ENCODE peak calls at places on chromosomes 6 and 20, in nine cellular contexts. J is HFF-Myc, P is pancreas, B is lung, T is OCI-LY7, W is hepatocyte, I is GM13976, E is neural crest cell, C is HL-60. D is an unnamed sample.

GRCh38 chr6:21748343-21749063 is 155.0 kb downstream of the SOX4 start:
- DNase-seq in J (no peak), P (no peak), B (no peak), T (peak; percentile 4), W (no peak), I (peak; percentile 32), E (no peak), C (no peak), D (no peak)

GRCh38 chr20:10040070-10040970 is 5.5 kb downstream of the ANKEF1 start:
- DNase-seq in J (peak; percentile 42), P (no peak), B (no peak), T (no peak), W (no peak), I (no peak), E (no peak), C (no peak), D (no peak)

GRCh38 chr6:38339914-38340313 is 299.8 kb downstream of the BTBD9 start:
- DNase-seq in J (no peak), P (no peak), B (no peak), T (no peak), W (no peak), I (no peak), E (no peak), C (no peak), D (no peak)

GRCh38 chr6:109580519-109580918 is 97.5 kb upstream of the ZBTB24 start:
- DNase-seq in J (no peak), P (no peak), B (no peak), T (no peak), W (no peak), I (no peak), E (no peak), C (no peak), D (no peak)

GRCh38 chr6:146910611-146911010 is 293.6 kb upstream of the STXBP5 start:
- DNase-seq in J (no peak), P (no peak), B (no peak), T (no peak), W (no peak), I (no peak), E (no peak), C (no peak), D (no peak)

GRCh38 chr20:1664911-1665310 is 7.3 kb upstream of the SIRPG start:
- DNase-seq in J (no peak), P (no peak), B (no peak), T (no peak), W (no peak), I (peak; percentile 60), E (no peak), C (peak; percentile 48), D (peak; percentile 16)

GRCh38 chr6:87762116-87762515 is 60.1 kb upstream of the AKIRIN2 start:
- DNase-seq in J (no peak), P (no peak), B (no peak), T (no peak), W (no peak), I (no peak), E (no peak), C (no peak), D (no peak)

GRCh38 chr6:4364711-4365110 is 229.3 kb upstream of the ECI2 start:
- DNase-seq in J (no peak), P (no peak), B (no peak), T (no peak), W (no peak), I (no peak), E (no peak), C (no peak), D (no peak)

GRCh38 chr20:25573288-25574251 is 11.8 kb downstream of the NINL start:
- DNase-seq in J (no peak), P (no peak), B (no peak), T (no peak), W (no peak), I (no peak), E (no peak), C (no peak), D (no peak)

GRCh38 chr20:25273541-25274358 is 25.9 kb downstream of the PYGB start:
- DNase-seq in J (no peak), P (peak; percentile 20), B (no peak), T (no peak), W (no peak), I (no peak), E (no peak), C (no peak), D (no peak)

GRCh38 chr6:26383624-26384417 is 913 bp downstream of the BTN2A2 start:
- DNase-seq in J (peak; percentile 61), P (no peak), B (no peak), T (peak; percentile 44), W (peak; percentile 51), I (no peak), E (no peak), C (no peak), D (no peak)

GRCh38 chr6:89563866-89564265 is 74.7 kb downstream of the LYRM2 start:
- DNase-seq in J (no peak), P (no peak), B (no peak), T (no peak), W (no peak), I (no peak), E (no peak), C (no peak), D (no peak)

GRCh38 chr6:167827588-167828324 is 1.0 kb downstream of the AFDN start:
- DNase-seq in J (no peak), P (peak; percentile 78), B (peak; percentile 50), T (peak; percentile 51), W (peak; percentile 71), I (peak; percentile 57), E (peak; percentile 45), C (no peak), D (peak; percentile 64)

GRCh38 chr20:8534368-8534767 is 402.3 kb downstream of the PLCB1 start:
- DNase-seq in J (no peak), P (no peak), B (no peak), T (no peak), W (no peak), I (no peak), E (no peak), C (no peak), D (no peak)

DNA sequence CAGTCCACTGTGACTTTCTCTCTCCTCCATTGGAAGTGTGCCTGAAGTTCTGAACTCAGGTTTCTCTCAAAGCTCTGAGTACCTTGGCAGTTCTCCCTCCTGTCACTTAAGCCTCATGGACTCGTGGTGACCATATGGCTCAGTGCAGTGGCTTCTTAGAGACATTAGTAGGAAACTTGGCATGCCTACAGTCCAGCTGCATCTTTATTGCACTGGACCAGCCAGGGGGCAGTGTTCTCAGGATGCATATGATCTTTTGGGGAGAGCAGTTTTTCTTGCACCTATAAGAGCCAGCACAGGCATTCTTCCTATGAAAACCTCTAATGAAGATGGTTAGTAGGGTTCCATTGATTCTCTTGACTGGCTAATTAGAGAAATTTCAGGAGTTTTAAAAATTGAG is 47.5 kb upstream of the KCNK16 start:
- DNase-seq in J (no peak), P (no peak), B (no peak), T (no peak), W (no peak), I (no peak), E (no peak), C (no peak), D (no peak)
- TF ChIP-seq CTCF in J (peak; percentile 41), P (no peak), B (no peak), T (peak; percentile 13), W (peak; percentile 24), I (no peak), E (peak; percentile 17), C (no peak), D (no peak)

GRCh38 chr6:39791311-39791710 is 865 bp upstream of the DAAM2 start:
- DNase-seq in J (no peak), P (no peak), B (peak; percentile 35), T (peak; percentile 29), W (no peak), I (no peak), E (no peak), C (no peak), D (no peak)
- TF ChIP-seq CTCF in J (peak; percentile 25), P (no peak), B (no peak), T (peak; percentile 77), W (peak; percentile 13), I (no peak), E (no peak), C (no peak), D (no peak)

DNA sequence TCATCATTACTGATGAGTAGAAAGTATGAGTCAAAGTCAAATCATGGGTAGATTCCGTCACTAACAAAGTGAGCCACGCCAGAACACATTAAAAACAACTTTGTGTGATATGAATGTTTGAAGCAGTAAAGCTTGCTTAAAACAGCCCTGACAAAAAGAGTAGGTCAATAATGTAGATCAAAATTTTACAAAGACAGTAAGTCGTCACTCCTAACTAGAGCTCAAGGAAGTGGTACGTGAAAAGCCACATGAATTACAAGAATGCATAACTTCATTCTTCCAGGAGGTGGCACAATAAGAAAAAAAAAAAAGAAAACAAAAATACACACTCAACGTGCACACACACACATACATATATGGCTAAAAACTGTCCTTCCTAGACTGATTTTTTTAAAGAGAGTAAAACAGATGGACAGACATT is 69.9 kb downstream of the HACE1 start:
- DNase-seq in J (peak; percentile 7), P (no peak), B (no peak), T (peak; percentile 48), W (peak; percentile 15), I (peak; percentile 26), E (no peak), C (no peak), D (peak; percentile 9)
- TF ChIP-seq CTCF in J (peak; percentile 26), P (no peak), B (peak; percentile 1), T (peak; percentile 85), W (peak; percentile 40), I (peak; percentile 42), E (peak; percentile 60), C (peak; percentile 16), D (peak; percentile 36)

GRCh38 chr20:21534453-21534852 is 20.6 kb upstream of the NKX2-2 start:
- DNase-seq in J (no peak), P (no peak), B (peak; percentile 54), T (peak; percentile 55), W (no peak), I (no peak), E (no peak), C (no peak), D (no peak)

GRCh38 chr20:21528870-21529269 is 15.0 kb upstream of the NKX2-2 start:
- DNase-seq in J (no peak), P (no peak), B (no peak), T (peak; percentile 16), W (no peak), I (no peak), E (no peak), C (no peak), D (no peak)

GRCh38 chr20:21526776-21527175 is 12.9 kb upstream of the NKX2-2 start:
- DNase-seq in J (no peak), P (no peak), B (no peak), T (no peak), W (no peak), I (no peak), E (no peak), C (no peak), D (no peak)

GRCh38 chr20:21527908-21528307 is 14.0 kb upstream of the NKX2-2 start:
- DNase-seq in J (no peak), P (no peak), B (no peak), T (no peak), W (no peak), I (no peak), E (no peak), C (no peak), D (no peak)

DNA sequence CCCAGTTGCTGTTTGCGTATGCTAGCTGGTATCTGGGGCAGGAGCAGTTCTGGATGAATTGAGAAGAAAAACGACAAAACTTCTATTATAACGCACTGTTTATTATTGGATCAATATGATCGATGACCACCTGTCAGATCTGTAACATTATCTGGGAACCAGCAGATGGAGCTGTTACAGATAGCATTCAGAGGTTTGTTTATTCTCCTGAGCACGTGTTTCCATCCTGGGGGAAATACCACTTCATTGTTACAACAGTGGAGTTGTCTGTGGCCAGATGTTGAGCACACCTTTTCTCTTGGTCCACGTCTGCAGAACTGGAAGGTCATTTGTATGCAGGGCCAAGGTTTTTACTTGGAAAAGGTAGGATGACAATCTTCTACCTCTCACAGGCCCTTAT is 16.0 kb upstream of the NKX2-2 start:
- DNase-seq in J (no peak), P (no peak), B (no peak), T (peak; percentile 48), W (no peak), I (peak; percentile 36), E (no peak), C (no peak), D (peak; percentile 56)
- TF ChIP-seq CTCF in J (peak; percentile 43), P (no peak), B (no peak), T (peak; percentile 82), W (peak; percentile 39), I (peak; percentile 39), E (peak; percentile 63), C (peak; percentile 32), D (peak; percentile 44)

D was measured in GM13977.